ENCODE peak calls at places on chromosome 3, in nine cellular contexts. L, X, D, G, P, V, B, Q and I are unnamed samples. For H3K4me1 and H3K36me3, the result is how much of the 10 kb centered on the place peaks cover.

GRCh38 chr3:177554900-177555759 is 357.8 kb upstream of the TBL1XR1 start:
- DNase-seq in Q (no peak), L (no peak), V (no peak), G (peak), D (peak), B (peak), X (no peak), P (no peak), I (no peak)

GRCh38 chr3:30721314-30721634 is 114.9 kb downstream of the TGFBR2 start:
- DNase-seq in Q (no peak), B (no peak), L (no peak), G (no peak), P (no peak), X (no peak), V (no peak), D (no peak), I (no peak)

GRCh38 chr3:149333518-149333859 is at the start of gene TM4SF18:
- DNase-seq in Q (no peak), V (no peak), X (no peak), L (no peak), P (no peak), B (no peak), G (no peak), D (no peak), I (no peak)

GRCh38 chr3:130662407-130663028 is 84.1 kb downstream of the PIK3R4 start:
- DNase-seq in V (no peak), D (no peak), Q (no peak), X (no peak), P (no peak), L (no peak), B (no peak), G (no peak), I (no peak)

GRCh38 chr3:48064292-48064829 is 48.1 kb upstream of the MAP4 start:
- DNase-seq in D (no peak), G (no peak), X (no peak), B (no peak), P (no peak), Q (no peak), L (no peak), V (no peak), I (no peak)

GRCh38 chr3:16067837-16068471 is 106.5 kb upstream of the GALNT15 start:
- DNase-seq in V (no peak), X (no peak), B (no peak), P (no peak), G (no peak), L (no peak), Q (no peak), D (no peak), I (no peak)

GRCh38 chr3:127668906-127669305 is 3.8 kb upstream of the ABTB1 start:
- DNase-seq in B (no peak), V (no peak), L (no peak), Q (no peak), G (no peak), P (no peak), X (peak), D (no peak), I (no peak)

GRCh38 chr3:190941694-190942280 is 79.3 kb upstream of the GMNC start:
- DNase-seq in V (no peak), Q (no peak), D (peak), X (no peak), L (no peak), B (no peak), P (no peak), G (no peak), I (no peak)

GRCh38 chr3:29686889-29687592 is 406.2 kb downstream of the RBMS3 start:
- DNase-seq in B (peak), P (no peak), V (no peak), Q (no peak), X (no peak), G (no peak), D (no peak), L (no peak), I (no peak)

GRCh38 chr3:117547956-117548550 is 838.5 kb downstream of the TUSC7 start:
- DNase-seq in P (no peak), X (no peak), Q (no peak), D (no peak), L (no peak), B (no peak), V (no peak), G (no peak), I (no peak)

GRCh38 chr3:159616234-159616825 is 372.3 kb upstream of the IL12A start:
- DNase-seq in D (peak), P (peak), X (no peak), L (no peak), Q (no peak), G (no peak), V (no peak), B (no peak), I (no peak)

GRCh38 chr3:183819831-183820230 is 5.5 kb downstream of the MAP6D1 start:
- DNase-seq in V (no peak), L (no peak), X (no peak), G (no peak), B (no peak), D (peak), P (no peak), Q (no peak), I (no peak)

GRCh38 chr3:69806735-69807438 is 67.6 kb downstream of the MITF start:
- DNase-seq in G (no peak), L (no peak), V (no peak), B (no peak), P (no peak), X (no peak), Q (no peak), D (no peak), I (no peak)

GRCh38 chr3:48562367-48563095 is 1.1 kb downstream of the UCN2 start:
- DNase-seq in Q (no peak), B (no peak), G (no peak), P (no peak), X (no peak), D (peak), V (no peak), L (no peak), I (no peak)

GRCh38 chr3:31389939-31390338 is 142.8 kb upstream of the STT3B start:
- DNase-seq in L (no peak), G (no peak), V (no peak), D (no peak), B (no peak), X (no peak), P (no peak), Q (no peak), I (no peak)

GRCh38 chr3:181623924-181624694 is 87.6 kb upstream of the SOX2 start:
- DNase-seq in D (no peak), Q (no peak), X (no peak), L (no peak), G (no peak), V (no peak), B (no peak), P (no peak), I (no peak)

GRCh38 chr3:54827056-54827687 is 100.7 kb downstream of the LRTM1 start:
- DNase-seq in D (no peak), G (no peak), X (no peak), P (no peak), Q (no peak), L (no peak), B (no peak), V (no peak), I (no peak)

GRCh38 chr3:190699784-190700183 is 162.7 kb downstream of the GMNC start:
- DNase-seq in Q (no peak), L (no peak), B (no peak), V (no peak), P (no peak), X (no peak), D (no peak), G (no peak), I (no peak)

GRCh38 chr3:55161256-55161655 is 233.4 kb upstream of the LRTM1 start:
- DNase-seq in P (no peak), V (no peak), G (no peak), X (no peak), Q (no peak), L (no peak), B (no peak), D (no peak), I (no peak)

GRCh38 chr3:143895805-143896204 is 47.5 kb upstream of the SLC9A9 start:
- DNase-seq in X (no peak), G (no peak), L (no peak), V (no peak), B (peak), Q (no peak), D (no peak), P (no peak), I (no peak)

GRCh38 chr3:14847613-14848541 is 29.1 kb downstream of the FGD5 start:
- DNase-seq in L (peak), V (no peak), X (peak), P (peak), B (peak), Q (no peak), G (peak), D (peak), I (no peak)

GRCh38 chr3:57956119-57956832 is 51.9 kb upstream of the FLNB start:
- DNase-seq in L (no peak), G (no peak), V (no peak), X (no peak), P (no peak), D (no peak), B (peak), Q (no peak), I (no peak)

DNA sequence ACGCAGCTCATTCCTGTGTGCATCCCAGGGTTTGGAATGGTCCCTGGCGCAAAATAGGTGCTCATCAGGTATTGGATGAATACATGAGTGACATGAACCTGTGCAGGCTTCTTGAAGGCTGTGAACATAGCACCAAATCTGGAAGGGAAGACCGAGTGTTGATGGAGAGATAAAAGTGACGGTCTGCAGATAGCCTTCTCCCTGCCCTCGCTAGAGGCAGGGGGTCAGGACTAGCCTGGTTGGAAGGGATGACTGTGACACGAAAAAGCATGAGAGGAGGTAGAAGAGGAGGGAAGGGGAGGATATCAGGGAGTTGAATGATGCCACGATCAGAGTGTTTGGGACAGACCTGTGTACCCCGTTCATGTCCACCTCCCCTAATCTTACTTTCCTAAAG is 267.1 kb downstream of the XXYLT1 start:
- DNase-seq in D (no peak), L (no peak), X (no peak), Q (no peak), B (no peak), V (no peak), G (no peak), P (no peak), I (no peak)
- H3K4me1 ChIP-seq in D (under half), L (under half), X (under half), Q (under half), B (under half), V (under half), G (under half), P (under half), I (under half)

DNA sequence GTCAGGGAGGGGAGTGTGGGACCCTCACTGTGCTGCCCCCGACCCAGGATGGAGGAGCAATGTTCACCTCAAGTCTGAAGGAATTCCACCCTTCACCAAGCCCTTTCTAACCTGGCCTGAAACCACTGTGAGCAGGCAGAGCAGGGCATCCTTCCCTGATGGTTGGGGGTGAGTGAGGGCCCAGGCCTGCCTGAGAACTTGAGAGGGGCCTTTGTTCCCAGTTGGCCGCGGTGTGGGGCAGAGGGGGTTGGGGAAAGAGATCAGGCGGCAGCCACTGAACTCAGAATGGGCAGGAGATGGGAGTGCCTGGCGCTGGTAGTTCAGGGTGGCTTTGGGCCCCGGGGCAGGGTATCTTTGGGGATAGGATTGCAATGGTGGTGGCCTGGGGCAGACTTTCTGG is 103.5 kb upstream of the RPL32 start:
- DNase-seq in G (no peak), B (no peak), P (no peak), V (no peak), L (no peak), X (no peak), Q (no peak), D (no peak), I (no peak)
- H3K4me3 ChIP-seq in G (no peak), B (no peak), P (no peak), V (no peak), L (no peak), X (no peak), Q (no peak), D (no peak), I (no peak)

GRCh38 chr3:112530573-112530972 is 31.2 kb downstream of the ATG3 start:
- DNase-seq in D (no peak), Q (no peak), L (no peak), P (no peak), X (no peak), V (no peak), G (no peak), B (no peak), I (no peak)

GRCh38 chr3:112531358-112531781 is 30.4 kb downstream of the ATG3 start:
- DNase-seq in D (no peak), P (no peak), Q (peak), X (no peak), L (peak), B (peak), V (no peak), G (no peak), I (no peak)
- H3K36me3 ChIP-seq in D (half or more), P (half or more), Q (half or more), X (under half), L (under half), B (half or more), V (under half), G (under half), I (under half)

GRCh38 chr3:89232155-89232554 is 124.7 kb downstream of the EPHA3 start:
- DNase-seq in X (no peak), Q (no peak), V (no peak), G (no peak), B (no peak), L (no peak), P (no peak), D (no peak), I (no peak)
- H3K4me1 ChIP-seq in X (under half), Q (under half), V (under half), G (under half), B (under half), L (under half), P (under half), D (under half), I (under half)

DNA sequence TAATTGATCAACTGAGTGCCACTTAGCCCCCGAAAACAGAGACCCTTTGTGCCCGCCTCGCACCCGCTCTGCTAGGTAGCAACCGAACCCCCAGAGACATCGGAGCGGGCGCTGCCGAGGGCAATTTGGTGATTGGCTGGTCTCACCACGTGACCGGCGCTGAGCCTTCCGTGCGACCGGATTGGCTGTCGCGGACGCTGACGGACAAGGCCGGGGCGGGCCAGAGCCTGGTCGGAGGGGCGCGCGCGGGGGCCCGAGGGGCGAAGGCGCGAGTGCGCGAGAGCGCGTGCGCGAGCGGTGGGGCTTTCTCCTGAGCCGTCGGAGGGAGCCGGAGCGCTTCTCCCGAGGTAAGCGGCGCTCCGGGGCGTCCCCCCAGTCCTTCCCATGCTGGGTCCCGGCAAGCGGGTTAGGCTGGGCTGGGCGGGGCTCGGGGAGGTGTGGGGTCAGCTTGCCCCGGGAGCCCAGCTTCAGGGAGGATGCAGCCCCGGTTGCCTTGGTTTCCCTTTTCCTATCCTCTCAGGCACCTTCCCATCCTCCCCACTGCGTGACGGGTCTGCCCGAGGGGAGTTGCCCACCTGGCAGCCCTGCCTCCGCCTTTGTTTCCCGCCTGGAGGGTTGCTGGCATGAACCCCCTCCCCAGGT is at the start of gene TMEM108:
- DNase-seq in P (peak), G (peak), L (peak), V (peak), Q (no peak), B (peak), X (peak), D (peak), I (no peak)
- H3K4me3 ChIP-seq in P (peak), G (peak), L (peak), V (peak), Q (no peak), B (no peak), X (peak), D (peak), I (peak)

GRCh38 chr3:52904552-52904951 is 7.2 kb upstream of the STIMATE start:
- DNase-seq in L (no peak), D (no peak), X (no peak), G (no peak), Q (no peak), V (no peak), B (no peak), P (no peak), I (no peak)
- H3K36me3 ChIP-seq in L (under half), D (under half), X (under half), G (under half), Q (under half), V (under half), B (under half), P (under half), I (under half)

GRCh38 chr3:72396899-72397298 is 451.3 kb downstream of the SHQ1 start:
- DNase-seq in X (no peak), V (no peak), B (no peak), D (no peak), G (no peak), Q (no peak), L (no peak), P (no peak), I (no peak)
- H3K4me1 ChIP-seq in X (under half), V (under half), B (under half), D (under half), G (under half), Q (half or more), L (under half), P (under half), I (under half)

DNA sequence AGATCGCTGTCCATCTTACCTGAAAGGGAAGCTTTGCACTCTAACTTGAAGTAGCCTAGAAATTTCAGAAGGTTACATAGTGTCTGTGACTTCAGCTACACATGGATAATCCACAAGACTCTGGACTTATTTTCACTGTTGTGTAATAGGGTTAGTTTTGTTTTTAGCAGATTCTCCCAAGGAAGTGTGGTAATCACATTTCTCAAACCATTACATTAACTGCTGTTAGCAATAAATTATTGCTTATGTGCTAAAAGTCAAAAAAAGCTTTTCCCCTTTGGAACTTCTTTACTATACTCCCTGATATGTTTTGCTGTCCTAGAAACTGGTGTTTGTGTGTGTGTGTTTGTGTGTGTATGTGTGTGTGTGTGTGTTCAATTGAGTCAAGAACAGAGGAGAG is 351.8 kb upstream of the TPRG1 start:
- DNase-seq in P (no peak), G (no peak), Q (no peak), B (no peak), L (no peak), D (no peak), X (no peak), V (no peak), I (no peak)
- H3K4me3 ChIP-seq in P (no peak), G (no peak), Q (no peak), B (no peak), L (no peak), D (no peak), X (no peak), V (no peak), I (no peak)